ENCODE peak calls at places on chromosomes 16 and 17, in seven cellular contexts. K is H9, U is neuronal stem cell, A is IMR-90, X is mesenchymal stem cell, I is H1, R is trophoblast cell. M is an unnamed sample. For H3K79me1, the result is how much of the 10 kb centered on the place peaks cover.

GRCh38 chr17:49576121-49576905 is 642 bp downstream of the NXPH3 start:
- DNase-seq in X (peak), U (peak), A (peak), R (peak), K (peak), I (no peak), M (peak)

GRCh38 chr17:4514206-4514605 is 15.5 kb downstream of the SPNS2 start:
- DNase-seq in I (no peak), K (no peak), R (peak), A (no peak), X (no peak), U (no peak), M (peak)

GRCh38 chr17:58335779-58336455 is 7.3 kb upstream of the TSPOAP1 start:
- DNase-seq in U (no peak), X (no peak), I (no peak), R (no peak), A (no peak), K (no peak), M (peak)

GRCh38 chr17:82160081-82160480 is 52.6 kb downstream of the CCDC57 start:
- DNase-seq in R (peak), A (peak), K (no peak), I (no peak), X (peak), U (no peak), M (no peak)

GRCh38 chr17:8221663-8222379 is 11.4 kb upstream of the AURKB start:
- DNase-seq in U (peak), I (peak), A (peak), R (peak), X (peak), K (peak), M (peak)

GRCh38 chr16:76639685-76640289 is 362.6 kb downstream of the CNTNAP4 start:
- DNase-seq in R (peak), I (peak), K (peak), A (peak), U (no peak), X (peak), M (peak)

GRCh38 chr17:49525831-49526741 is 31.0 kb downstream of the NGFR start:
- DNase-seq in A (no peak), U (no peak), I (no peak), K (peak), R (no peak), X (no peak), M (no peak)

GRCh38 chr17:10059684-10060211 is 138.7 kb downstream of the GAS7 start:
- DNase-seq in U (no peak), X (peak), R (peak), A (peak), I (no peak), K (no peak), M (no peak)

GRCh38 chr17:7627250-7628121 is at the start of gene SAT2:
- DNase-seq in R (peak), U (peak), I (peak), X (peak), K (peak), A (peak), M (peak)

GRCh38 chr16:31528726-31529397 is 1.2 kb downstream of the AHSP start:
- DNase-seq in K (peak), I (no peak), A (peak), X (no peak), R (no peak), U (no peak), M (peak)

GRCh38 chr16:89410794-89411309 is 79.5 kb downstream of the ANKRD11 start:
- DNase-seq in U (no peak), I (no peak), A (peak), X (peak), K (no peak), R (no peak), M (no peak)

GRCh38 chr17:2724783-2725164 is 13.2 kb upstream of the CLUH start:
- DNase-seq in R (peak), X (peak), I (peak), U (peak), K (peak), A (peak), M (peak)

DNA sequence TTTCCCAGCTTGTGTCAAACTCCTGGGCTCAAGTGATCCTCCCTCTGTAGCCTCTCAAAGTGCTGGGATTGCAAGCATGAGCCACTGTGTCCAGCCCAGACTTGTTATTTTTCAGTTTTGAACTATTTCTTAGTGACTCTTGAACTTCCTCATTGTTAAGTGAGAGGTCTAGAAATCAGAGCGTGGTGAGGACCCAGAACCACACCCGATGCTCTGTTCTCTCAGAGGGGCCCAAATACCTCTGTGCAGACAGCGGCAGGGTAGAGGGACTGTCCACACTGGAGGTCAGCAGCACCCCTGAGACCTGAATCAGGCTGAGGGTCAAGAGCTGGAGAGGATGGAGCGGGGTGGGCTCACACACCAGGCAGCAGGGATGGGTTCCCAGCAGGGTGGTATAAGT is 47.7 kb upstream of the MEAK7 start:
- DNase-seq in U (no peak), K (no peak), X (no peak), A (no peak), I (no peak), R (no peak), M (no peak)
- H3K79me1 ChIP-seq in U (under half), K (under half), X (under half), A (under half), I (under half), R (under half), M (under half)

DNA sequence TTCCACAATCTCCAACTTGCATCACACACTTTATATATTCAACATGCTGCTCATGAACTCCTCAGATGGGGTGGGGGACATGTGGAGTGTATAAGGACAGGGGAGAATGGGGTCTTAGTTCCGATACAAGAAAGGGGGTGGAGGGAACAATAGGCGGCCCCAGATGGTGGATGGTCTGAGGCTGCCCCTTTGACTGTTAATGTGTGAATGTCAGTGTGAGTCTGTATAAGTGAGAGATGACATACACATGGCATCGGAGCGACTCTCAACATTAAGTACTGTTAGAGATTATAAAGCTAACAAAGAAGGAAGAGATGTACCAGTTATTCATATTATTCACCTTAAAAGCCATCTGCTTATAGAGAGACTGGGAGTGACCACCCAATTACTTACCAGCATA is 193.1 kb downstream of the AXIN2 start:
- DNase-seq in I (no peak), A (no peak), K (no peak), U (no peak), R (no peak), X (no peak), M (no peak)
- H2BK120ac ChIP-seq in I (no peak), A (no peak), K (no peak), U (no peak), R (no peak), X (no peak), M (no peak)

GRCh38 chr17:57104461-57105175 is 19.6 kb downstream of the AKAP1 start:
- DNase-seq in K (no peak), R (no peak), U (no peak), I (no peak), X (no peak), A (peak), M (no peak)
- H3K79me1 ChIP-seq in K (under half), R (under half), U (under half), I (under half), X (under half), A (under half), M (under half)

GRCh38 chr16:49956915-49957314 is 68.1 kb upstream of the CNEP1R1 start:
- DNase-seq in U (no peak), A (no peak), X (no peak), I (no peak), R (no peak), K (no peak), M (no peak)

GRCh38 chr16:49952386-49952785 is 72.6 kb upstream of the CNEP1R1 start:
- DNase-seq in U (no peak), K (no peak), I (no peak), X (peak), A (no peak), R (peak), M (peak)

GRCh38 chr16:49953090-49953489 is 71.9 kb upstream of the CNEP1R1 start:
- DNase-seq in U (no peak), K (no peak), A (no peak), R (no peak), X (no peak), I (no peak), M (no peak)

GRCh38 chr16:49947907-49948678 is 76.9 kb upstream of the CNEP1R1 start:
- DNase-seq in R (peak), I (no peak), K (no peak), X (no peak), A (no peak), U (no peak), M (no peak)

DNA sequence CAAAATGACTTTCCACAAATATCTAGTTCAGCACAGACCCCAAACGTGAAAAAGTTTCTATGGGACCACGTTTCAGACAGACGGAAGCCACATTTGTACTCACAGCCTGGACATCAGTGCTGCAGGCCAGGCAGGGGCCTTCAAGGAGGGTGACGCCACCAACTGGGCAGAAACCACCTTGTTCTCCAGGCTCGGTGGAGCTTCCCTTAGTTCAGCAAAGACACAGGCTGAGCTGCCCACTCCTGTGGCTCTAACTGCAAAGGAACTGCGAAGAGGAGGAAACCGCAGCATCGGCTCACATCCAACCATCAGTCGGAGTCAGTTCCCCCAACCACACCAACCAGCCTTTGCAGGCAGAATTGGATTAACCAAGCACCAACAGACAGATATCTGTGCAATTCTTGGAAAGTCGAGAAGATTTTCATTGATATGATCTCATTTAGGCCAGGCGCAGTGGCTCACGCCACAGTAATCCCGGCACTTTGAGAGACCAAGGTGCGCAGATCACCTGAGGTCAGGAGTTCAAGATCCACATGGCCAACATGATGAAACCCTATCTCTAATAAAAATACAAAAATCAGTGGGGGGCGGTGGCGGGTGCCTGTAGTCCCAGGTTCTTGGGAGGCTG is 73.3 kb upstream of the CNEP1R1 start:
- DNase-seq in U (no peak), R (peak), X (no peak), K (peak), A (no peak), I (no peak), M (peak)
- H2BK120ac ChIP-seq in U (no peak), R (no peak), X (no peak), K (no peak), A (no peak), I (no peak), M (no peak)

GRCh38 chr17:72535346-72535745 is 414.5 kb downstream of the SOX9 start:
- DNase-seq in A (no peak), K (no peak), U (no peak), X (no peak), R (no peak), I (no peak), M (no peak)

GRCh38 chr17:72536788-72537187 is 416.0 kb downstream of the SOX9 start:
- DNase-seq in U (no peak), R (no peak), K (no peak), I (no peak), A (no peak), X (no peak), M (no peak)

GRCh38 chr17:72534265-72534664 is 413.4 kb downstream of the SOX9 start:
- DNase-seq in R (no peak), U (no peak), K (no peak), X (no peak), A (no peak), I (no peak), M (no peak)

GRCh38 chr17:72535779-72536178 is 415.0 kb downstream of the SOX9 start:
- DNase-seq in A (no peak), R (no peak), U (no peak), I (no peak), X (no peak), K (no peak), M (no peak)

DNA sequence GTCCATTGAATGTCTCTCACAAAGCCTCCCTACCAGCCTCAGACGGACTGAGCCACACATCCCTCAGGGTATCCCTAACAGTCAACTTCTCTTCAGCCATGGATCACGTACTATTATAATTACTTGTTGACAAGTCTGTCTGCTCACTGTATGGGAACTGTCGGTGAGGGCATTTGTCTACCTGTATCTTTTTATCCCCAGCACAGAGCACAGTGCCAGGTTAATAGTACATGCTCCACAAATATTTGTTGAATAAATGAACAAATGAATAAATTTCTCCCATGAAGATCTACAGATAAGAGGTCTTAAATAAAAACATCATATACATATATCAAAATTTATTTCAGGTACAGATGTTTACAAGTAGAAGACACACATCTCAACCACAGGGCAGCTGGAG is 414.0 kb downstream of the SOX9 start:
- DNase-seq in K (no peak), R (no peak), I (no peak), X (no peak), A (no peak), U (no peak), M (no peak)
- H3K79me1 ChIP-seq in K (under half), R (under half), I (under half), X (under half), A (half or more), U (under half), M (under half)